ENCODE peak calls at places on chromosome 1, in nine cellular contexts. P is IMR-90, H is heart left ventricle, G is body of pancreas, L is A549, N is HepG2, J is right lobe of liver, K is GM12878, A is HCT116. T is an unnamed sample.

GRCh38 chr1:1861339-1861730 is 29.6 kb downstream of the GNB1 start:
- ATAC-seq in P (no peak), H (no peak), G (no peak), L (no peak), N (no peak), J (no peak), K (no peak), A (no peak), T (no peak)

GRCh38 chr1:245946905-245947304 is 560.2 kb downstream of the SMYD3 start:
- ATAC-seq in P (no peak), H (no peak), G (no peak), L (no peak), N (no peak), J (no peak), K (no peak), A (no peak), T (peak)

GRCh38 chr1:177208920-177209319 is 38.2 kb downstream of the BRINP2 start:
- ATAC-seq in P (peak), H (no peak), G (no peak), L (peak), N (no peak), J (no peak), K (no peak), A (no peak), T (peak)

GRCh38 chr1:9128161-9128519 is 762 bp downstream of the GPR157 start:
- ATAC-seq in P (peak), H (peak), G (peak), L (peak), N (peak), J (peak), K (peak), A (peak), T (peak)

GRCh38 chr1:39394598-39394997 is 96.8 kb upstream of the BMP8A start:
- ATAC-seq in P (no peak), H (peak), G (peak), L (no peak), N (no peak), J (peak), K (peak), A (peak), T (no peak)

GRCh38 chr1:156591181-156591431 is 470 bp upstream of the NAXE start:
- ATAC-seq in P (no peak), H (no peak), G (no peak), L (peak), N (peak), J (no peak), K (peak), A (no peak), T (no peak)

GRCh38 chr1:222097646-222098045 is 355.8 kb upstream of the DUSP10 start:
- ATAC-seq in P (no peak), H (no peak), G (peak), L (no peak), N (no peak), J (peak), K (no peak), A (no peak), T (no peak)

GRCh38 chr1:1615256-1616044 is at the start of gene MIB2:
- ATAC-seq in P (peak), H (peak), G (peak), L (peak), N (peak), J (peak), K (peak), A (peak), T (peak)

GRCh38 chr1:225766967-225767413 is 10.6 kb upstream of the SRP9 start:
- ATAC-seq in P (peak), H (peak), G (no peak), L (no peak), N (peak), J (no peak), K (no peak), A (no peak), T (peak)

GRCh38 chr1:64479874-64480273 is 9.9 kb downstream of the CACHD1 start:
- ATAC-seq in P (no peak), H (no peak), G (no peak), L (no peak), N (no peak), J (peak), K (no peak), A (no peak), T (no peak)

GRCh38 chr1:94514095-94514727 is 27.3 kb downstream of the F3 start:
- ATAC-seq in P (peak), H (peak), G (peak), L (peak), N (peak), J (peak), K (peak), A (peak), T (no peak)

GRCh38 chr1:45573231-45573804 is 10.5 kb upstream of the NASP start:
- ATAC-seq in P (peak), H (no peak), G (no peak), L (no peak), N (no peak), J (no peak), K (no peak), A (no peak), T (no peak)
- TF ChIP-seq POLR2A in P (no peak), H (no peak), G (no peak), L (no peak), N (no peak), J (no peak), K (no peak), A (no peak), T (no peak)

GRCh38 chr1:206687915-206688442 is 3.3 kb downstream of the MAPKAPK2 start:
- ATAC-seq in P (no peak), H (no peak), G (no peak), L (no peak), N (no peak), J (no peak), K (peak), A (no peak), T (no peak)
- TF ChIP-seq POLR2A in P (no peak), H (no peak), G (no peak), L (no peak), N (no peak), J (peak), K (no peak), A (no peak), T (no peak)

DNA sequence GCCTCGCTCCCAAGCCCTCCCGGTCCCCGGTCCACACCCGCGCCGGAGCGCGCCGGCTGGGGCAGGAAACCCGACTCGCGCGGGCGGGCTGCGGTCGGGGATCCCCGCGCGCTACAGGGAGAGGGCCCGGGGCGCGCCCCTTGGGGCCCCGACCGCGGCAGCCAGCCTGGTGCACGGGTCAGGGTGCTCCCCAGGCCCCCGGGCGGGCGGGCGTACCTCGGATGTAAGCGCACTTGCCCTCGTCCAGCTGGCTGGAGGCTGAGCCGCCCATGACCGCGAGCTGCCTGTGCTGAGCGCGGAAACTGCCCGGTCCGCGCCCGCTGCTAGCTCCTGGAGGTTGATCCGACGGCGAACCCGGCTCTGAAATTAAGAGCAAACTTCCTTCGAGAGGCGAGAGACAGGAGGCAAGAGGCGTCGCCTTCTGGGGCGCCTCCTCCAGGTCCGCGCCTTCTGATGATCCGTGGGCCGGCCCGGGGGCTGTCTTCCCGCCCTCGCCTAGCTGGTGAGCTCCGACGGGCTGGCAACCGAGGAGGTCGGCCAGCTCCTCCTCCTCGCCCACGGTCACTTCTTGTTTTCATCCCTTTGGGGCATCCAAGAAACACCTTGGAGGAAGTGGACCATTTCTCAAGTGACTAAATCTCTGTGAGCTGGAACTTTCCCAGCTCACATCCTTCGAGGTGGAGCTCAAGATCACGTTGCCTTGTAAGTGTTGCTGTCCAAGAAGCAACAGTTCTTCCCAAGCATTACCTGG is at the start of gene NIBAN1:
- ATAC-seq in P (peak), H (peak), G (peak), L (peak), N (peak), J (peak), K (peak), A (peak), T (peak)
- TF ChIP-seq POLR2A in P (no peak), H (peak), G (peak), L (peak), N (no peak), J (no peak), K (peak), A (no peak), T (peak)

DNA sequence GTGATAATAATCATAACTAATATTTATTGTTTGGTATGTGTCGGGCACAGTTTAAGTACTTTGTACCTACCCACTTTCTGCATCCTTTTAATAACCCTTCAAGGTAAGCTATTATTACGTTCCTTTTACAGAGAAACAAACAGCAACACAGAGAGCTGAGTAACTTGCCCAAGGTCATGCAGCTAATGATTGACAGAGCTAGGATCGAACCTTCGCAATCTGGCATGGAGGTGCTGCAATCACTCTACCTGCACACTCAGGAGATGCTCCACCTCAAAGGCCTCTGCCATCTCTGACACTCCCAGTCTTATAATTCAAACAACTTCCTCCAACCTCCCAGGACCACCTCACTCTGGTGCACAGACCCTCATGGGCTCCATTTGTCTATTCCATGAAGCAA is 137.2 kb downstream of the DMRTA2 start:
- ATAC-seq in P (no peak), H (no peak), G (no peak), L (no peak), N (peak), J (peak), K (no peak), A (no peak), T (no peak)
- TF ChIP-seq POLR2A in P (no peak), H (no peak), G (no peak), L (no peak), N (no peak), J (no peak), K (no peak), A (no peak), T (no peak)

GRCh38 chr1:36450270-36450918 is at the start of gene OSCP1:
- ATAC-seq in P (peak), H (peak), G (peak), L (peak), N (peak), J (peak), K (peak), A (peak), T (peak)
- TF ChIP-seq POLR2A in P (peak), H (peak), G (peak), L (peak), N (peak), J (peak), K (peak), A (peak), T (peak)